ENCODE peak calls at places on chromosome 3, in eight cellular contexts. One of them, this sample, is unnamed.

GRCh38 chr3:32412887-32413286 is 21.2 kb downstream of the CMTM7 start:
- DNase-seq in PC-9: no peak
- DNase-seq in astrocyte of the cerebellum: no peak
- DNase-seq in lung: no peak
- DNase-seq in lower lobe of right lung: no peak
- DNase-seq in HFF-Myc: no peak
- DNase-seq in breast epithelium: no peak
- DNase-seq in IMR-90: no peak
- DNase-seq in this sample: no peak

GRCh38 chr3:97291901-97292300 is 472.7 kb upstream of the ARL6 start:
- DNase-seq in PC-9: no peak
- DNase-seq in astrocyte of the cerebellum: no peak
- DNase-seq in lung: no peak
- DNase-seq in lower lobe of right lung: peak; percentile 42
- DNase-seq in HFF-Myc: no peak
- DNase-seq in breast epithelium: no peak
- DNase-seq in IMR-90: no peak
- DNase-seq in this sample: no peak

GRCh38 chr3:99915911-99916310 is 98.2 kb downstream of the CMSS1 start:
- DNase-seq in PC-9: no peak
- DNase-seq in astrocyte of the cerebellum: no peak
- DNase-seq in lung: no peak
- DNase-seq in lower lobe of right lung: no peak
- DNase-seq in HFF-Myc: no peak
- DNase-seq in breast epithelium: no peak
- DNase-seq in IMR-90: no peak
- DNase-seq in this sample: no peak

GRCh38 chr3:126131881-126132750 is 48.2 kb upstream of the SLC41A3 start:
- DNase-seq in PC-9: no peak
- DNase-seq in astrocyte of the cerebellum: no peak
- DNase-seq in lung: no peak
- DNase-seq in lower lobe of right lung: peak; percentile 28
- DNase-seq in HFF-Myc: no peak
- DNase-seq in breast epithelium: peak; percentile 28
- DNase-seq in IMR-90: no peak
- DNase-seq in this sample: no peak

GRCh38 chr3:193574488-193575072 is 18.4 kb upstream of the OPA1 start:
- DNase-seq in PC-9: no peak
- DNase-seq in astrocyte of the cerebellum: no peak
- DNase-seq in lung: no peak
- DNase-seq in lower lobe of right lung: no peak
- DNase-seq in HFF-Myc: no peak
- DNase-seq in breast epithelium: no peak
- DNase-seq in IMR-90: no peak
- DNase-seq in this sample: no peak

GRCh38 chr3:54235998-54236397 is 113.6 kb downstream of the CACNA2D3 start:
- DNase-seq in PC-9: no peak
- DNase-seq in astrocyte of the cerebellum: no peak
- DNase-seq in lung: no peak
- DNase-seq in lower lobe of right lung: no peak
- DNase-seq in HFF-Myc: no peak
- DNase-seq in breast epithelium: no peak
- DNase-seq in IMR-90: no peak
- DNase-seq in this sample: no peak

GRCh38 chr3:104388624-104389023 is 978.1 kb upstream of the ALCAM start:
- DNase-seq in PC-9: no peak
- DNase-seq in astrocyte of the cerebellum: peak; percentile 20
- DNase-seq in lung: no peak
- DNase-seq in lower lobe of right lung: no peak
- DNase-seq in HFF-Myc: no peak
- DNase-seq in breast epithelium: no peak
- DNase-seq in IMR-90: peak; percentile 19
- DNase-seq in this sample: peak; percentile 35

GRCh38 chr3:113844622-113845222 is 6.1 kb downstream of the GRAMD1C start:
- DNase-seq in PC-9: no peak
- DNase-seq in astrocyte of the cerebellum: no peak
- DNase-seq in lung: no peak
- DNase-seq in lower lobe of right lung: no peak
- DNase-seq in HFF-Myc: no peak
- DNase-seq in breast epithelium: no peak
- DNase-seq in IMR-90: peak; percentile 40
- DNase-seq in this sample: peak; percentile 51

GRCh38 chr3:55906896-55907295 is 419.8 kb upstream of the WNT5A start:
- DNase-seq in PC-9: no peak
- DNase-seq in astrocyte of the cerebellum: no peak
- DNase-seq in lung: no peak
- DNase-seq in lower lobe of right lung: no peak
- DNase-seq in HFF-Myc: no peak
- DNase-seq in breast epithelium: no peak
- DNase-seq in IMR-90: peak; percentile 12
- DNase-seq in this sample: no peak

GRCh38 chr3:194446754-194447153 is 40.0 kb downstream of the ATP13A3 start:
- DNase-seq in PC-9: no peak
- DNase-seq in astrocyte of the cerebellum: no peak
- DNase-seq in lung: no peak
- DNase-seq in lower lobe of right lung: no peak
- DNase-seq in HFF-Myc: no peak
- DNase-seq in breast epithelium: no peak
- DNase-seq in IMR-90: no peak
- DNase-seq in this sample: no peak

GRCh38 chr3:52880047-52880446 is 17.3 kb downstream of the STIMATE start:
- DNase-seq in PC-9: no peak
- DNase-seq in astrocyte of the cerebellum: no peak
- DNase-seq in lung: no peak
- DNase-seq in lower lobe of right lung: no peak
- DNase-seq in HFF-Myc: no peak
- DNase-seq in breast epithelium: no peak
- DNase-seq in IMR-90: no peak
- DNase-seq in this sample: no peak

GRCh38 chr3:17491601-17492000 is 250.8 kb downstream of the TBC1D5 start:
- DNase-seq in PC-9: no peak
- DNase-seq in astrocyte of the cerebellum: peak; percentile 63
- DNase-seq in lung: no peak
- DNase-seq in lower lobe of right lung: no peak
- DNase-seq in HFF-Myc: peak; percentile 11
- DNase-seq in breast epithelium: no peak
- DNase-seq in IMR-90: peak; percentile 86
- DNase-seq in this sample: peak; percentile 87

GRCh38 chr3:160675566-160676124 is 1.3 kb upstream of the ARL14 start:
- DNase-seq in PC-9: no peak
- DNase-seq in astrocyte of the cerebellum: no peak
- DNase-seq in lung: no peak
- DNase-seq in lower lobe of right lung: no peak
- DNase-seq in HFF-Myc: no peak
- DNase-seq in breast epithelium: no peak
- DNase-seq in IMR-90: no peak
- DNase-seq in this sample: peak; percentile 5

GRCh38 chr3:142081178-142081577 is 68.2 kb downstream of the TFDP2 start:
- DNase-seq in PC-9: no peak
- DNase-seq in astrocyte of the cerebellum: no peak
- DNase-seq in lung: no peak
- DNase-seq in lower lobe of right lung: no peak
- DNase-seq in HFF-Myc: no peak
- DNase-seq in breast epithelium: no peak
- DNase-seq in IMR-90: no peak
- DNase-seq in this sample: no peak

GRCh38 chr3:105970283-105970682 is 101.5 kb upstream of the CBLB start:
- DNase-seq in PC-9: peak; percentile 26
- DNase-seq in astrocyte of the cerebellum: peak; percentile 13
- DNase-seq in lung: peak; percentile 61
- DNase-seq in lower lobe of right lung: peak; percentile 40
- DNase-seq in HFF-Myc: peak; percentile 27
- DNase-seq in breast epithelium: peak; percentile 52
- DNase-seq in IMR-90: peak; percentile 78
- DNase-seq in this sample: peak; percentile 48

GRCh38 chr3:2713923-2714322 is 396.3 kb downstream of the IL5RA start:
- DNase-seq in PC-9: no peak
- DNase-seq in astrocyte of the cerebellum: no peak
- DNase-seq in lung: no peak
- DNase-seq in lower lobe of right lung: no peak
- DNase-seq in HFF-Myc: no peak
- DNase-seq in breast epithelium: no peak
- DNase-seq in IMR-90: no peak
- DNase-seq in this sample: no peak

GRCh38 chr3:175430975-175431374 is 571.8 kb downstream of the NAALADL2 start:
- DNase-seq in PC-9: no peak
- DNase-seq in astrocyte of the cerebellum: no peak
- DNase-seq in lung: no peak
- DNase-seq in lower lobe of right lung: no peak
- DNase-seq in HFF-Myc: no peak
- DNase-seq in breast epithelium: no peak
- DNase-seq in IMR-90: no peak
- DNase-seq in this sample: no peak

GRCh38 chr3:85476891-85477495 is 518.2 kb downstream of the CADM2 start:
- DNase-seq in PC-9: no peak
- DNase-seq in astrocyte of the cerebellum: peak; percentile 12
- DNase-seq in lung: no peak
- DNase-seq in lower lobe of right lung: no peak
- DNase-seq in HFF-Myc: no peak
- DNase-seq in breast epithelium: no peak
- DNase-seq in IMR-90: no peak
- DNase-seq in this sample: no peak
- H3K4me3 ChIP-seq in PC-9: no peak overlapping the region
- H3K4me3 ChIP-seq in astrocyte of the cerebellum: no peak overlapping the region
- H3K4me3 ChIP-seq in lung: no peak overlapping the region
- H3K4me3 ChIP-seq in lower lobe of right lung: no peak overlapping the region
- H3K4me3 ChIP-seq in HFF-Myc: no peak overlapping the region
- H3K4me3 ChIP-seq in breast epithelium: no peak overlapping the region
- H3K4me3 ChIP-seq in IMR-90: no peak overlapping the region
- H3K4me3 ChIP-seq in this sample: no peak overlapping the region

GRCh38 chr3:170364965-170365364 is 7.5 kb downstream of the SKIL start:
- DNase-seq in PC-9: no peak
- DNase-seq in astrocyte of the cerebellum: no peak
- DNase-seq in lung: no peak
- DNase-seq in lower lobe of right lung: no peak
- DNase-seq in HFF-Myc: no peak
- DNase-seq in breast epithelium: no peak
- DNase-seq in IMR-90: no peak
- DNase-seq in this sample: no peak

GRCh38 chr3:170372190-170372879 is 14.8 kb downstream of the SKIL start:
- DNase-seq in PC-9: no peak
- DNase-seq in astrocyte of the cerebellum: no peak
- DNase-seq in lung: no peak
- DNase-seq in lower lobe of right lung: no peak
- DNase-seq in HFF-Myc: no peak
- DNase-seq in breast epithelium: no peak
- DNase-seq in IMR-90: peak; percentile 32
- DNase-seq in this sample: no peak

GRCh38 chr3:170367797-170368196 is 10.3 kb downstream of the SKIL start:
- DNase-seq in PC-9: no peak
- DNase-seq in astrocyte of the cerebellum: no peak
- DNase-seq in lung: no peak
- DNase-seq in lower lobe of right lung: no peak
- DNase-seq in HFF-Myc: no peak
- DNase-seq in breast epithelium: no peak
- DNase-seq in IMR-90: no peak
- DNase-seq in this sample: no peak

GRCh38 chr3:170363471-170363994 is 6.0 kb downstream of the SKIL start:
- DNase-seq in PC-9: no peak
- DNase-seq in astrocyte of the cerebellum: no peak
- DNase-seq in lung: no peak
- DNase-seq in lower lobe of right lung: no peak
- DNase-seq in HFF-Myc: no peak
- DNase-seq in breast epithelium: no peak
- DNase-seq in IMR-90: no peak
- DNase-seq in this sample: no peak

DNA sequence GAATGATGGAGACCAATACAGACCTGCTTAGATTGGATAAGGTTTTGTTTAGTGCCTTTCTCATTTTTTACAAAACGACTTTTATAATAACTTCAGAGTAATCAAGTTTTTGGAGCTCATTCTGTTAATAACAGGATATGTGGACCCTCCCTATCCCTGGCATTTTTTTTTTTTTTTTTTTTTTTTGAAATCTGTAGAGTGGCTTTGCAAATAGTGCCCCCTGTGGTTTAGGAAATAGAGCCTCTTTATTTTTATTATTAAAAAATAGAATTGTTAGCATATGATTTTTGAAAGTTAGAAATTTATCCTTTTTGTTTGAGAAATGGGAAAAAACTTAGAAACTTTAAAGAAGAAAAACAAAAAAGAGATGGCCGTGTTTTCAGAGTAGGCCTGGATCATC is 11.4 kb downstream of the SKIL start:
- DNase-seq in PC-9: no peak
- DNase-seq in astrocyte of the cerebellum: no peak
- DNase-seq in lung: no peak
- DNase-seq in lower lobe of right lung: no peak
- DNase-seq in HFF-Myc: no peak
- DNase-seq in breast epithelium: no peak
- DNase-seq in IMR-90: no peak
- DNase-seq in this sample: no peak
- TF ChIP-seq CTCF in PC-9: peak; percentile 71
- TF ChIP-seq CTCF in astrocyte of the cerebellum: no peak
- TF ChIP-seq CTCF in lung: no peak
- TF ChIP-seq CTCF in lower lobe of right lung: peak; percentile 35
- TF ChIP-seq CTCF in HFF-Myc: peak; percentile 24
- TF ChIP-seq CTCF in breast epithelium: no peak
- TF ChIP-seq CTCF in IMR-90: peak; percentile 46
- TF ChIP-seq CTCF in this sample: peak; percentile 25

GRCh38 chr3:143427626-143428025 is 308.1 kb downstream of the CHST2 start:
- DNase-seq in PC-9: no peak
- DNase-seq in astrocyte of the cerebellum: no peak
- DNase-seq in lung: no peak
- DNase-seq in lower lobe of right lung: no peak
- DNase-seq in HFF-Myc: no peak
- DNase-seq in breast epithelium: no peak
- DNase-seq in IMR-90: no peak
- DNase-seq in this sample: no peak

GRCh38 chr3:143428351-143428750 is 308.8 kb downstream of the CHST2 start:
- DNase-seq in PC-9: no peak
- DNase-seq in astrocyte of the cerebellum: no peak
- DNase-seq in lung: no peak
- DNase-seq in lower lobe of right lung: no peak
- DNase-seq in HFF-Myc: no peak
- DNase-seq in breast epithelium: no peak
- DNase-seq in IMR-90: no peak
- DNase-seq in this sample: no peak

GRCh38 chr3:143429628-143430514 is 310.3 kb downstream of the CHST2 start:
- DNase-seq in PC-9: no peak
- DNase-seq in astrocyte of the cerebellum: no peak
- DNase-seq in lung: no peak
- DNase-seq in lower lobe of right lung: no peak
- DNase-seq in HFF-Myc: no peak
- DNase-seq in breast epithelium: no peak
- DNase-seq in IMR-90: peak; percentile 27
- DNase-seq in this sample: no peak

GRCh38 chr3:143433787-143434378 is 314.3 kb downstream of the CHST2 start:
- DNase-seq in PC-9: no peak
- DNase-seq in astrocyte of the cerebellum: no peak
- DNase-seq in lung: no peak
- DNase-seq in lower lobe of right lung: no peak
- DNase-seq in HFF-Myc: no peak
- DNase-seq in breast epithelium: no peak
- DNase-seq in IMR-90: no peak
- DNase-seq in this sample: no peak

GRCh38 chr3:143430582-143430981 is 311.0 kb downstream of the CHST2 start:
- DNase-seq in PC-9: no peak
- DNase-seq in astrocyte of the cerebellum: no peak
- DNase-seq in lung: no peak
- DNase-seq in lower lobe of right lung: no peak
- DNase-seq in HFF-Myc: no peak
- DNase-seq in breast epithelium: no peak
- DNase-seq in IMR-90: no peak
- DNase-seq in this sample: no peak
- H3K4me3 ChIP-seq in PC-9: no peak overlapping the region
- H3K4me3 ChIP-seq in astrocyte of the cerebellum: no peak overlapping the region
- H3K4me3 ChIP-seq in lung: no peak overlapping the region
- H3K4me3 ChIP-seq in lower lobe of right lung: no peak overlapping the region
- H3K4me3 ChIP-seq in HFF-Myc: no peak overlapping the region
- H3K4me3 ChIP-seq in breast epithelium: no peak overlapping the region
- H3K4me3 ChIP-seq in IMR-90: no peak overlapping the region
- H3K4me3 ChIP-seq in this sample: no peak overlapping the region

GRCh38 chr3:187150599-187150998 is 11.3 kb upstream of the RPL39L start:
- DNase-seq in PC-9: no peak
- DNase-seq in astrocyte of the cerebellum: no peak
- DNase-seq in lung: no peak
- DNase-seq in lower lobe of right lung: peak; percentile 54
- DNase-seq in HFF-Myc: no peak
- DNase-seq in breast epithelium: no peak
- DNase-seq in IMR-90: no peak
- DNase-seq in this sample: no peak
- TF ChIP-seq CTCF in PC-9: no peak
- TF ChIP-seq CTCF in astrocyte of the cerebellum: no peak
- TF ChIP-seq CTCF in lung: no peak
- TF ChIP-seq CTCF in lower lobe of right lung: peak; percentile 13
- TF ChIP-seq CTCF in HFF-Myc: no peak
- TF ChIP-seq CTCF in breast epithelium: no peak
- TF ChIP-seq CTCF in IMR-90: no peak
- TF ChIP-seq CTCF in this sample: no peak